ENCODE peak calls at places on chromosomes 5 and 9, in five cellular contexts. Q, Z, X, E and D are unnamed samples.

GRCh38 chr5:38450627-38451371 is 105.6 kb downstream of the LIFR start:
- DNase-seq in Q (no peak), Z (no peak), X (no peak), E (no peak), D (no peak)

GRCh38 chr5:59317023-59317771 is 576.3 kb downstream of the PDE4D start:
- DNase-seq in Q (no peak), Z (no peak), X (no peak), E (peak), D (peak)

GRCh38 chr5:58072202-58072791 is 387.6 kb downstream of the PLK2 start:
- DNase-seq in Q (no peak), Z (no peak), X (no peak), E (no peak), D (no peak)

GRCh38 chr5:77743181-77743580 is 33.0 kb downstream of the TBCA start:
- DNase-seq in Q (no peak), Z (no peak), X (no peak), E (no peak), D (peak)

GRCh38 chr5:10912435-10912834 is 151.4 kb upstream of the DAP start:
- DNase-seq in Q (no peak), Z (no peak), X (no peak), E (no peak), D (no peak)

GRCh38 chr5:177592010-177592834 is at the start of gene TMED9:
- DNase-seq in Q (peak), Z (peak), X (peak), E (peak), D (peak)

GRCh38 chr5:143601357-143601756 is 197.9 kb upstream of the NR3C1 start:
- DNase-seq in Q (no peak), Z (no peak), X (no peak), E (no peak), D (peak)

GRCh38 chr5:1786621-1787471 is 12.8 kb downstream of the MRPL36 start:
- DNase-seq in Q (no peak), Z (no peak), X (no peak), E (no peak), D (no peak)

GRCh38 chr5:58810086-58810485 is 227.2 kb downstream of the RAB3C start:
- DNase-seq in Q (no peak), Z (no peak), X (no peak), E (no peak), D (no peak)

GRCh38 chr9:137234758-137235423 is 4.2 kb downstream of the SLC34A3 start:
- DNase-seq in Q (no peak), Z (no peak), X (peak), E (no peak), D (no peak)

GRCh38 chr9:13939129-13939528 is 374.8 kb downstream of the NFIB start:
- DNase-seq in Q (no peak), Z (peak), X (no peak), E (peak), D (peak)

GRCh38 chr9:115107701-115108100 is 10.3 kb downstream of the TNC start:
- DNase-seq in Q (no peak), Z (peak), X (no peak), E (no peak), D (no peak)

GRCh38 chr5:160230686-160231527 is 1.6 kb downstream of the FABP6 start:
- DNase-seq in Q (no peak), Z (peak), X (no peak), E (peak), D (peak)

GRCh38 chr5:122723606-122724352 is 51.1 kb upstream of the SNX2 start:
- DNase-seq in Q (no peak), Z (no peak), X (peak), E (peak), D (peak)

GRCh38 chr5:168946363-168946762 is 354.6 kb downstream of the SLIT3 start:
- DNase-seq in Q (no peak), Z (no peak), X (no peak), E (no peak), D (peak)

GRCh38 chr5:87361031-87361443 is 51.7 kb downstream of the CCNH start:
- DNase-seq in Q (no peak), Z (no peak), X (no peak), E (no peak), D (peak)

GRCh38 chr5:43078956-43079355 is 38.8 kb upstream of the ANXA2R start:
- DNase-seq in Q (no peak), Z (no peak), X (no peak), E (peak), D (peak)

GRCh38 chr5:37841223-37841622 is 1.4 kb upstream of the GDNF start:
- DNase-seq in Q (no peak), Z (no peak), X (no peak), E (peak), D (no peak)

GRCh38 chr5:151949909-151950308 is 25.3 kb upstream of the GLRA1 start:
- DNase-seq in Q (no peak), Z (no peak), X (no peak), E (no peak), D (no peak)

GRCh38 chr9:14661421-14662059 is 31.7 kb downstream of the ZDHHC21 start:
- DNase-seq in Q (no peak), Z (no peak), X (no peak), E (peak), D (peak)

GRCh38 chr9:99023831-99024230 is 80.1 kb downstream of the COL15A1 start:
- DNase-seq in Q (no peak), Z (peak), X (no peak), E (no peak), D (peak)

GRCh38 chr9:21017092-21017491 is 14.3 kb downstream of the HACD4 start:
- DNase-seq in Q (no peak), Z (no peak), X (no peak), E (peak), D (peak)

GRCh38 chr9:72290311-72290710 is 74.7 kb downstream of the ZFAND5 start:
- DNase-seq in Q (no peak), Z (no peak), X (no peak), E (no peak), D (no peak)

GRCh38 chr5:153654892-153655520 is 164.5 kb downstream of the GRIA1 start:
- DNase-seq in Q (no peak), Z (no peak), X (no peak), E (no peak), D (peak)

GRCh38 chr9:92715488-92716231 is 45.7 kb upstream of the IPPK start:
- DNase-seq in Q (no peak), Z (no peak), X (peak), E (peak), D (peak)
- TF ChIP-seq CTCF in Q (no peak), Z (no peak), X (no peak), E (no peak), D (no peak)

GRCh38 chr9:98006127-98006796 is 23.1 kb downstream of the ANP32B start:
- DNase-seq in Q (no peak), Z (no peak), X (no peak), E (no peak), D (no peak)
- TF ChIP-seq CTCF in Q (no peak), Z (no peak), X (no peak), E (no peak), D (no peak)

GRCh38 chr5:170553218-170553617 is 49.4 kb downstream of the KCNIP1 start:
- DNase-seq in Q (no peak), Z (no peak), X (no peak), E (no peak), D (no peak)

GRCh38 chr5:170551622-170552021 is 47.8 kb downstream of the KCNIP1 start:
- DNase-seq in Q (no peak), Z (no peak), X (no peak), E (no peak), D (no peak)

GRCh38 chr5:170551076-170551475 is 47.3 kb downstream of the KCNIP1 start:
- DNase-seq in Q (no peak), Z (no peak), X (no peak), E (no peak), D (no peak)

GRCh38 chr5:170554566-170555267 is 50.9 kb downstream of the KCNIP1 start:
- DNase-seq in Q (peak), Z (peak), X (no peak), E (no peak), D (peak)

GRCh38 chr5:170552486-170553122 is 48.8 kb downstream of the KCNIP1 start:
- DNase-seq in Q (peak), Z (peak), X (no peak), E (peak), D (peak)
- TF ChIP-seq CTCF in Q (no peak), Z (no peak), X (no peak), E (no peak), D (no peak)

GRCh38 chr9:89896806-89897340 is 292.1 kb downstream of the GADD45G start:
- DNase-seq in Q (no peak), Z (no peak), X (no peak), E (no peak), D (no peak)

GRCh38 chr9:89903076-89903475 is 298.3 kb downstream of the GADD45G start:
- DNase-seq in Q (no peak), Z (no peak), X (no peak), E (no peak), D (no peak)

GRCh38 chr9:89893886-89894285 is 289.1 kb downstream of the GADD45G start:
- DNase-seq in Q (no peak), Z (no peak), X (no peak), E (no peak), D (no peak)

GRCh38 chr9:89902450-89902849 is 297.6 kb downstream of the GADD45G start:
- DNase-seq in Q (no peak), Z (no peak), X (no peak), E (no peak), D (no peak)

DNA sequence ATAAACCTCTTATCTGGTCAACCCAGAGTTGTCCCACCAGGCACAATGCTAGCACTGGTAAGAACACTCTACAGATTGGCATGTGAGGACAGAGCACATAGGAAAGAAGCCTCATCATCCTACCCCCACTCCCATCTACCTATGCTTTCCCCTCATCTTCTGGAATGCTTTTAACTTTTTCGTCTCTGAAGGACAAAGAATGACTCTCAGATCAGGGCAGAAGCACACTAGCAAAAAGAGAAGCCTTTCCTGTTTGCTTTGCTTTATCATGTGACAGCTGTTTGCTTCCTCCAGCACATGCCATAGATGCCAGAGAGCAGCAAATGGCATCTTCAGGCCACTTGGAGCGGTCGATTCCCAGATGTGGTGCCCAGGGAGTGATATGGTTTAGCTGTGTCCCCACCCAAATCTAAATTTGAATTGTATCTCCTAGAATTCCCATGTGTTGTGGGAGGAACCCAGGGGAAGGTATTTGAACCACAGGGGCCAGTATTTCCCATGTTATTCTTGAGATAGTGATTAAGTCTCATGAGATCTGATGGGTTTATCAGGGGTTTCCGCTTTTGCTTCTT is 294.8 kb downstream of the GADD45G start:
- DNase-seq in Q (no peak), Z (no peak), X (no peak), E (no peak), D (no peak)
- TF ChIP-seq CTCF in Q (no peak), Z (no peak), X (no peak), E (no peak), D (no peak)

DNA sequence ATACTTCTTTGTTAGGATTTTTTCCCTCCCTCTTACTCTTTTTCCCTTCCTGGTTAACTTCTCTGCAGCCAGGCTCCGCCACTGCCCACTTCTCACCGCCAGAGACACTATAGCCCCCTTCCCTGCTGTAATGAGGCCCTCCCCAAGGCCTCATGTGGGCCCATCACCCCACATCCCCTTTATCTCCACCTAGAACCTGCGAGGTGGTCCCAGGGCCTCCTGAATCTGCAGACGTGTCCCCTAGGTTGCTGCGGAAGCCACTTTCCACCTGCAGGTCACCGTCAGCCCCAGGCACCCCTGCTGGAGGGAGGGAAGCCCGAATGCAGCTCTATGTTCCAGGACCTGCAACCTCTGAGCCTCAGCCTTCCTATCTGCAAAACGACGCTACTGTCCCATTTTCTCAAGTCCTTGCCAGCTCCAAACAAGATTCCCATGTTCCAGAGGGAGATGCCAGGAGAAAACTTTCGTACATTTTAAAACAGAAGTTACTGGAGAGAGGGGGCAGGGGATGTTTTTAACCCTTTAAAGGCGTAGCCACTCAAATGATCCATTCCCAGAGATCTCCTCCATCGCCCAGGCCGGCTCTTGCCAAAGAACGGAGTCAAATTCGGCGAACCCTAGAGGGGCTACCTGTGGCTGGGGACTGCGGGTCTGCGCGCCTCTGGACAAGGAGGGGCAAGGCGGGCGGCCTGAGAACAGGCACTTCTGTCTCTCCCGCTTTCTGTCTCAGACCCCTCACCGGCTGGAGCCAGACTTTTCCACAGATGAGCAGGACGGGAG is 929 bp downstream of the SH3PXD2B start:
- DNase-seq in Q (no peak), Z (peak), X (no peak), E (peak), D (peak)
- TF ChIP-seq CTCF in Q (peak), Z (peak), X (no peak), E (peak), D (peak)

GRCh38 chr5:15376088-15376487 is 123.9 kb upstream of the FBXL7 start:
- DNase-seq in Q (no peak), Z (no peak), X (no peak), E (no peak), D (no peak)

GRCh38 chr5:15376803-15377202 is 123.2 kb upstream of the FBXL7 start:
- DNase-seq in Q (no peak), Z (no peak), X (no peak), E (peak), D (peak)

GRCh38 chr5:15374886-15375285 is 125.1 kb upstream of the FBXL7 start:
- DNase-seq in Q (no peak), Z (no peak), X (no peak), E (no peak), D (no peak)

GRCh38 chr5:15375557-15375956 is 124.4 kb upstream of the FBXL7 start:
- DNase-seq in Q (no peak), Z (no peak), X (no peak), E (no peak), D (no peak)

DNA sequence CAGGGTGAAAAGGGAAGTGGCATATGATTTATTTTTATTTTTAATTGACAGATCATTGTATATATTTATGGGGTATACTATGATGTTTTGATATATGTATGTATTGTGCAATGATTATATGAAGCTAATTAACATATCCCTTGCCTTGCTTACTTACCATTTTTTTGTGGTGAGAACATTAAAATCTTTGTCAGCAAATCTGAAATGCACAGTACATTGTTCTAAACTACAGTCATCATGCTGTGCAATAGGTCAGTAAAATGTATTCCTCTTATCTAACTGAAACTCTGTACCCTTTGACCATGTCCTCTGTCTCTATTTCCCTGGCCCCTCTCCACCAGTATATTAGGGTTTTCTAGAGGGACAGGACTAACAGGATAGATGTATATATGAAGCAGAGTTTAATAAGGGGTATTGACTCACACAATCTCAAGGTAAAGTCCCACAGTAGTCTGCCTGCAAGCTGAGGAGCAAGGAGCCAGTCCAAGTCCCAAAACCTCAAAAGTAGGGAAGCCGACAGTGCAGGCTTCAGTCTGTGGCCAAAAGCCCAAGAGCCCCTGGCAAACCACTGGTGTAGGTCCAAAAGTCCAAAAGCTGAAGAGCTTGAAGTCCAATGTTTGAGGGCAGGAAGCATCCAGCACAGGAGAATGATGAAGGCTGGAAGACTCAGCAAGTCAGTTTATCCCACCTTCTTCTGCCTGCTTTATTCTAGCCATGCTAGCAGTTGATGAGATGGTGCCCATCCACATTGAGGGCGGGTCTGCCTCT is 122.2 kb upstream of the FBXL7 start:
- DNase-seq in Q (no peak), Z (no peak), X (no peak), E (no peak), D (no peak)
- TF ChIP-seq CTCF in Q (no peak), Z (no peak), X (no peak), E (no peak), D (no peak)

DNA sequence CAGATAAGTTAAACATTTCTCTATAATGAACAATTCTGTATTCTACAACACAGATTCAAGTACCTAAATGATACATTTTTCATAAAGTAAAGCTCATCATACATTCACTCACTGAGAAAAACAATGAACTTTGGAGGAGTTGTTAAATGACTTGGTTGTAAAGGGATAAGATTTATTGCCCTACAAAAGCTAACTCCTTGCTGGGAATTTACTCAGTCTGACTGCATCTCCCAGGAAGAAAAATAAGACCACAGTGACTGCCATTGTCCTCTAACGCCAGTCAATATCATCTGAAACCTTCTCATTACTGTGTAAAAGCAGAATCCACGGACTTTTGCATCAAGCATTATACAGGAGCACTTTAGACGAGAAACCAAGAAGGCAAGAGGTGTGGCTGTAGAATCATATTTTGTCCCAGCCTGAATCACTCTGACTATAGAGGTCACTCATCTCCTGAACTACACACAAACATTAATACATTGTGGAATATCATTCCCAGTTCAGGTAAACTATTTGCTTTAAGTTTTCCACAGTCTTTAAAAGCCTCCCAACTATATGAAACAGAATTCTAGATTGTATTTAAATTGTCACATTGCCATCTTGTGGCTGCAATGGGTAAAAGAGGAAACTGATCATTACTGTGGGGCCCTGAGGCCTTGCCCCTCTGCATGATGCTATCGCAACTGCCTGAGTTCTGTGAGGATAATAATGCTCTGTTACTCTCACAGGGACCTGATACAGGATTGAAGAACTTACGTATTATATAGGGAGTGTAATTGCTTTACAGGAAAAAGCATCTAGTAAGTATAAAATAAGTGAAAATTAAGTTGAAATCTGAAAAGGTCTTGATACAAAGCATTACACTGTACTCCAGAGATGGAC is 142.9 kb downstream of the SLCO4C1 start:
- DNase-seq in Q (no peak), Z (no peak), X (peak), E (peak), D (peak)
- TF ChIP-seq CTCF in Q (peak), Z (no peak), X (peak), E (peak), D (peak)